ENCODE peak calls at places on chromosome 4, in six cellular contexts. One of them, this sample, is unnamed.

GRCh38 chr4:66574145-66574978 is 904.1 kb upstream of the EPHA5 start:
- DNase-seq in HFF-Myc: no peak
- DNase-seq in lower lobe of right lung: no peak
- DNase-seq in mucosa of descending colon: no peak
- DNase-seq in GM12865: no peak
- DNase-seq in IMR-90: peak
- DNase-seq in this sample: no peak

GRCh38 chr4:181949704-181950312 is 293.4 kb upstream of the TENM3 start:
- DNase-seq in lower lobe of right lung: no peak
- DNase-seq in GM12865: no peak
- DNase-seq in IMR-90: no peak
- DNase-seq in HFF-Myc: no peak
- DNase-seq in mucosa of descending colon: no peak
- DNase-seq in this sample: no peak

GRCh38 chr4:26206981-26207380 is 113.8 kb upstream of the RBPJ start:
- DNase-seq in HFF-Myc: no peak
- DNase-seq in GM12865: no peak
- DNase-seq in lower lobe of right lung: no peak
- DNase-seq in IMR-90: no peak
- DNase-seq in mucosa of descending colon: no peak
- DNase-seq in this sample: no peak

GRCh38 chr4:54061873-54062272 is 2.5 kb downstream of the CHIC2 start:
- DNase-seq in GM12865: no peak
- DNase-seq in HFF-Myc: no peak
- DNase-seq in mucosa of descending colon: no peak
- DNase-seq in IMR-90: no peak
- DNase-seq in lower lobe of right lung: no peak
- DNase-seq in this sample: no peak

GRCh38 chr4:88244821-88245579 is 39.4 kb downstream of the PPM1K start:
- DNase-seq in IMR-90: no peak
- DNase-seq in lower lobe of right lung: no peak
- DNase-seq in mucosa of descending colon: peak
- DNase-seq in HFF-Myc: no peak
- DNase-seq in GM12865: no peak
- DNase-seq in this sample: no peak

GRCh38 chr4:71290074-71290473 is 48.7 kb upstream of the SLC4A4 start:
- DNase-seq in IMR-90: peak
- DNase-seq in mucosa of descending colon: no peak
- DNase-seq in GM12865: no peak
- DNase-seq in HFF-Myc: no peak
- DNase-seq in lower lobe of right lung: no peak
- DNase-seq in this sample: no peak

GRCh38 chr4:3495341-3495975 is 32.4 kb downstream of the DOK7 start:
- DNase-seq in mucosa of descending colon: no peak
- DNase-seq in HFF-Myc: no peak
- DNase-seq in lower lobe of right lung: no peak
- DNase-seq in IMR-90: no peak
- DNase-seq in GM12865: no peak
- DNase-seq in this sample: no peak

GRCh38 chr4:119667802-119668201 is 39.2 kb upstream of the PDE5A start:
- DNase-seq in mucosa of descending colon: no peak
- DNase-seq in GM12865: no peak
- DNase-seq in HFF-Myc: no peak
- DNase-seq in IMR-90: no peak
- DNase-seq in lower lobe of right lung: no peak
- DNase-seq in this sample: no peak

GRCh38 chr4:83358410-83358809 is 23.8 kb upstream of the HPSE start:
- DNase-seq in mucosa of descending colon: no peak
- DNase-seq in IMR-90: peak
- DNase-seq in GM12865: no peak
- DNase-seq in lower lobe of right lung: no peak
- DNase-seq in HFF-Myc: peak
- DNase-seq in this sample: no peak

GRCh38 chr4:78298618-78299017 is 241.5 kb downstream of the FRAS1 start:
- DNase-seq in HFF-Myc: no peak
- DNase-seq in mucosa of descending colon: no peak
- DNase-seq in IMR-90: peak
- DNase-seq in lower lobe of right lung: no peak
- DNase-seq in GM12865: no peak
- DNase-seq in this sample: no peak

GRCh38 chr4:181672751-181673150 is 570.5 kb upstream of the TENM3 start:
- DNase-seq in IMR-90: no peak
- DNase-seq in lower lobe of right lung: no peak
- DNase-seq in GM12865: no peak
- DNase-seq in HFF-Myc: no peak
- DNase-seq in mucosa of descending colon: no peak
- DNase-seq in this sample: no peak

GRCh38 chr4:40395908-40396806 is 61.0 kb downstream of the CHRNA9 start:
- DNase-seq in mucosa of descending colon: peak
- DNase-seq in lower lobe of right lung: peak
- DNase-seq in HFF-Myc: no peak
- DNase-seq in IMR-90: no peak
- DNase-seq in GM12865: no peak
- DNase-seq in this sample: no peak

GRCh38 chr4:1323280-1323634 is 23.8 kb upstream of the UVSSA start:
- DNase-seq in HFF-Myc: no peak
- DNase-seq in IMR-90: no peak
- DNase-seq in lower lobe of right lung: peak
- DNase-seq in GM12865: no peak
- DNase-seq in mucosa of descending colon: no peak
- DNase-seq in this sample: no peak

GRCh38 chr4:150579591-150580234 is 2.2 kb upstream of the MAB21L2 start:
- DNase-seq in IMR-90: peak
- DNase-seq in GM12865: no peak
- DNase-seq in mucosa of descending colon: peak
- DNase-seq in HFF-Myc: no peak
- DNase-seq in lower lobe of right lung: no peak
- DNase-seq in this sample: no peak

GRCh38 chr4:7829687-7830580 is 109.7 kb downstream of the AFAP1 start:
- DNase-seq in IMR-90: no peak
- DNase-seq in lower lobe of right lung: no peak
- DNase-seq in GM12865: no peak
- DNase-seq in mucosa of descending colon: no peak
- DNase-seq in HFF-Myc: no peak
- DNase-seq in this sample: no peak

GRCh38 chr4:183912585-183912984 is 7.5 kb downstream of the STOX2 start:
- DNase-seq in GM12865: no peak
- DNase-seq in IMR-90: peak
- DNase-seq in mucosa of descending colon: no peak
- DNase-seq in lower lobe of right lung: no peak
- DNase-seq in HFF-Myc: no peak
- DNase-seq in this sample: no peak

GRCh38 chr4:88705805-88706518 is 8.3 kb upstream of the NAP1L5 start:
- DNase-seq in IMR-90: peak
- DNase-seq in lower lobe of right lung: no peak
- DNase-seq in HFF-Myc: no peak
- DNase-seq in GM12865: no peak
- DNase-seq in mucosa of descending colon: no peak
- DNase-seq in this sample: no peak

GRCh38 chr4:99755223-99755944 is 61.2 kb upstream of the DAPP1 start:
- DNase-seq in HFF-Myc: no peak
- DNase-seq in mucosa of descending colon: no peak
- DNase-seq in lower lobe of right lung: no peak
- DNase-seq in IMR-90: peak
- DNase-seq in GM12865: no peak
- DNase-seq in this sample: no peak

GRCh38 chr4:167883271-167883670 is 209.1 kb upstream of the ANXA10 start:
- DNase-seq in mucosa of descending colon: no peak
- DNase-seq in GM12865: no peak
- DNase-seq in IMR-90: no peak
- DNase-seq in lower lobe of right lung: no peak
- DNase-seq in HFF-Myc: no peak
- DNase-seq in this sample: no peak

GRCh38 chr4:82419451-82419850 is 10.8 kb downstream of the HNRNPDL start:
- DNase-seq in IMR-90: no peak
- DNase-seq in mucosa of descending colon: no peak
- DNase-seq in HFF-Myc: no peak
- DNase-seq in GM12865: no peak
- DNase-seq in lower lobe of right lung: no peak
- DNase-seq in this sample: no peak

GRCh38 chr4:188915175-188915574 is 775.9 kb downstream of the TRIML1 start:
- DNase-seq in IMR-90: peak
- DNase-seq in mucosa of descending colon: no peak
- DNase-seq in GM12865: no peak
- DNase-seq in lower lobe of right lung: no peak
- DNase-seq in HFF-Myc: no peak
- DNase-seq in this sample: no peak

GRCh38 chr4:145545538-145546224 is 64.0 kb downstream of the SMAD1 start:
- DNase-seq in GM12865: peak
- DNase-seq in lower lobe of right lung: no peak
- DNase-seq in IMR-90: peak
- DNase-seq in mucosa of descending colon: no peak
- DNase-seq in HFF-Myc: peak
- DNase-seq in this sample: no peak

GRCh38 chr4:59689149-59689548 is 1511.0 kb upstream of the ADGRL3 start:
- DNase-seq in lower lobe of right lung: no peak
- DNase-seq in mucosa of descending colon: no peak
- DNase-seq in HFF-Myc: no peak
- DNase-seq in IMR-90: no peak
- DNase-seq in GM12865: no peak
- DNase-seq in this sample: no peak

GRCh38 chr4:83113429-83113786 is 1.1 kb downstream of the PLAC8 start:
- DNase-seq in IMR-90: no peak
- DNase-seq in lower lobe of right lung: no peak
- DNase-seq in GM12865: peak
- DNase-seq in HFF-Myc: no peak
- DNase-seq in mucosa of descending colon: no peak
- DNase-seq in this sample: no peak

GRCh38 chr4:15847746-15848145 is 69.6 kb downstream of the CD38 start:
- DNase-seq in lower lobe of right lung: no peak
- DNase-seq in GM12865: no peak
- DNase-seq in mucosa of descending colon: no peak
- DNase-seq in IMR-90: no peak
- DNase-seq in HFF-Myc: no peak
- DNase-seq in this sample: no peak

GRCh38 chr4:74157116-74157742 is 689 bp upstream of the MTHFD2L start:
- DNase-seq in mucosa of descending colon: no peak
- DNase-seq in lower lobe of right lung: no peak
- DNase-seq in IMR-90: peak
- DNase-seq in GM12865: no peak
- DNase-seq in HFF-Myc: no peak
- DNase-seq in this sample: no peak

GRCh38 chr4:132334081-132334480 is 815.0 kb upstream of the PCDH10 start:
- DNase-seq in mucosa of descending colon: no peak
- DNase-seq in lower lobe of right lung: no peak
- DNase-seq in GM12865: no peak
- DNase-seq in IMR-90: peak
- DNase-seq in HFF-Myc: no peak
- DNase-seq in this sample: no peak

GRCh38 chr4:94373752-94374151 is 31.1 kb upstream of the HPGDS start:
- DNase-seq in mucosa of descending colon: no peak
- DNase-seq in IMR-90: no peak
- DNase-seq in lower lobe of right lung: no peak
- DNase-seq in HFF-Myc: no peak
- DNase-seq in GM12865: no peak
- DNase-seq in this sample: no peak

GRCh38 chr4:54082168-54082567 is 17.8 kb upstream of the CHIC2 start:
- DNase-seq in GM12865: no peak
- DNase-seq in HFF-Myc: peak
- DNase-seq in IMR-90: peak
- DNase-seq in mucosa of descending colon: no peak
- DNase-seq in lower lobe of right lung: no peak
- DNase-seq in this sample: peak

GRCh38 chr4:127965803-127966175 is 583 bp downstream of the ABHD18 start:
- DNase-seq in GM12865: peak
- DNase-seq in mucosa of descending colon: peak
- DNase-seq in IMR-90: peak
- DNase-seq in lower lobe of right lung: peak
- DNase-seq in HFF-Myc: no peak
- DNase-seq in this sample: peak

DNA sequence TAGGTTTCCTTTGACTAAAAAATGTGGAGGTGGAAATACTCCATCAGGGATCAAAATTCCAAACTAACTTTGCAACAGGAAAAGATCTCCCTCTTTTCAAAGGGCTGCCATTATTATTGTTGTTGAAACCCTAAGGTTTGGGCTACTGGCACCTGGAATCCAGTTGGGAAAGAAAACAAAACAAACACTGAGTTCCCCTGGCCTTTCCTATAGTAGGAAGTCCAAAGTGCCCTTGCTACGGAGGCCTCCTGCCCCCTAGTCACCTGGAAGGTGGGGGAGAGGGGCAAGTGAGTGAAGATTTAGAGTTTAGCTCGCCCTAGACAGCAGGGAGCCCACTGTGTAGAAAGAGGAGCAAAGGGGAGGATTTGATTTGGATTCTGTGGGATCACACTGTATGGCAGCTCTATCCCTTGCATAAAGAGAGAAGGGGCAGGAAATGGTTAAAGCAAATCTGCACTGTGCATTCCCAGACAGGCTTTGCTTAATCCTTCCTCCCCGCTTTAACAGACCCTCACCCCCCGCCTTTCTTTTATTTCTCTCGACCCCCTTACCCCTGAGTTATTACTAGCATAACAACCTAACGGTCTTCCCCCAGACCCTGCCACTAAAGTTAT is 659 bp upstream of the FAT4 start:
- DNase-seq in IMR-90: peak
- DNase-seq in HFF-Myc: no peak
- DNase-seq in GM12865: no peak
- DNase-seq in lower lobe of right lung: no peak
- DNase-seq in mucosa of descending colon: no peak
- DNase-seq in this sample: no peak
- H3K4me3 ChIP-seq in IMR-90: peak
- H3K4me3 ChIP-seq in HFF-Myc: peak
- H3K4me3 ChIP-seq in GM12865: peak
- H3K4me3 ChIP-seq in lower lobe of right lung: peak
- H3K4me3 ChIP-seq in mucosa of descending colon: no peak
- H3K4me3 ChIP-seq in this sample: peak

GRCh38 chr4:108130955-108131354 is 37.8 kb downstream of the LEF1 start:
- DNase-seq in mucosa of descending colon: no peak
- DNase-seq in IMR-90: no peak
- DNase-seq in GM12865: no peak
- DNase-seq in lower lobe of right lung: no peak
- DNase-seq in HFF-Myc: no peak
- DNase-seq in this sample: no peak
- TF ChIP-seq CTCF in mucosa of descending colon: no peak
- TF ChIP-seq CTCF in IMR-90: no peak
- TF ChIP-seq CTCF in GM12865: no peak
- TF ChIP-seq CTCF in lower lobe of right lung: no peak
- TF ChIP-seq CTCF in HFF-Myc: peak
- TF ChIP-seq CTCF in this sample: no peak

DNA sequence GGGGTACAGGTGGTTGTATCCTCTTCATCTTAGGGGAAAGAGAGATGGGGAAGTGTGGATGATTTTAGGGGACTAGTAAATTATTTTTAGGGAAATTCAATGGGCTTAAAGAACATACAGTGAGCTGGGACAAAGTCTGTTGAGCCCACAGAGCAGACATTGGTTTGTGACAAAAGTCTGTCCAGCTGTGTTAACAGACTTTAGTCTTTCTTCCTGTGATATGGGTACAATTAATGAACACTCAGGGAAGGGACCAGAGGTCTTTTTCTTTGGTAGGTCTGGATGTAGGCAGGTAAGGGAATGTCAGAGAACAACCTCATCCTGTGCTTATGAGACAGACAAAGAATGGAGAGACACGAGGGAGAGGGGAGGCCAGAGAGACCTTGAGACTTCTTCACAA is 2.0 kb downstream of the CLRN2 start:
- DNase-seq in IMR-90: no peak
- DNase-seq in mucosa of descending colon: no peak
- DNase-seq in lower lobe of right lung: no peak
- DNase-seq in HFF-Myc: no peak
- DNase-seq in GM12865: no peak
- DNase-seq in this sample: no peak
- H3K4me3 ChIP-seq in IMR-90: no peak
- H3K4me3 ChIP-seq in mucosa of descending colon: no peak
- H3K4me3 ChIP-seq in lower lobe of right lung: no peak
- H3K4me3 ChIP-seq in HFF-Myc: no peak
- H3K4me3 ChIP-seq in GM12865: no peak
- H3K4me3 ChIP-seq in this sample: no peak

GRCh38 chr4:76995776-76996175 is 46.2 kb downstream of the SEPTIN11 start:
- DNase-seq in lower lobe of right lung: no peak
- DNase-seq in IMR-90: no peak
- DNase-seq in HFF-Myc: no peak
- DNase-seq in mucosa of descending colon: no peak
- DNase-seq in GM12865: no peak
- DNase-seq in this sample: no peak
- TF ChIP-seq CTCF in lower lobe of right lung: no peak
- TF ChIP-seq CTCF in IMR-90: no peak
- TF ChIP-seq CTCF in HFF-Myc: no peak
- TF ChIP-seq CTCF in mucosa of descending colon: no peak
- TF ChIP-seq CTCF in GM12865: no peak
- TF ChIP-seq CTCF in this sample: no peak

This sample was measured in Caco-2.